ENCODE peak calls at places on chromosomes 4 and X, in ten cellular contexts. W is activated naive CD4-positive, alpha-beta T cell treated with Interleukin-2 at 50 U/mL for 16 hours; G is A673; U is T-helper 2 cell; Z is stimulated activated naive CD8-positive, alpha-beta T cell treated with anti-CD3 and anti-CD28 coated beads, Interleukin-15, amount 100 ng/mL, for 72 hours; D is activated T-cell treated with anti-CD3 and anti-CD28 coated beads, Interleukin-2, amount 50 U/mL, for 1 hour; V is GM23338; K is myocyte; P is GM04504; X is Caki2. I is an unnamed sample.

GRCh38 chr4:3387943-3388348 is 53.8 kb upstream of the HGFAC start:
- DNase-seq in G (peak; percentile 29), K (peak; percentile 24), P (peak; percentile 42), V (no peak), U (no peak), Z (no peak), W (no peak), X (peak; percentile 87), D (no peak), I (peak; percentile 4)

GRCh38 chr4:148477276-148477675 is 35.1 kb upstream of the NR3C2 start:
- DNase-seq in P (no peak), Z (no peak), G (no peak), K (no peak), V (peak; percentile 29), U (no peak), W (no peak), D (no peak), X (no peak), I (no peak)

GRCh38 chr4:20203508-20203907 is 48.2 kb upstream of the SLIT2 start:
- DNase-seq in X (no peak), Z (no peak), P (peak; percentile 94), V (no peak), U (no peak), W (no peak), K (peak; percentile 11), D (no peak), G (peak; percentile 77), I (no peak)

GRCh38 chrX:84047339-84047738 is 140.7 kb downstream of the RPS6KA6 start:
- DNase-seq in U (no peak), Z (no peak), W (no peak), D (no peak), P (no peak), X (no peak), K (peak; percentile 0), G (no peak), V (peak; percentile 8), I (peak; percentile 56)

GRCh38 chr4:27094785-27095184 is 234.1 kb downstream of the STIM2 start:
- DNase-seq in D (no peak), W (no peak), V (no peak), U (no peak), Z (no peak), X (no peak), P (no peak), K (no peak), G (peak; percentile 35), I (peak; percentile 82)

GRCh38 chrX:4787971-4788370 is 1074.5 kb upstream of the PRKX start:
- DNase-seq in Z (no peak), X (no peak), K (no peak), D (no peak), U (no peak), P (no peak), V (no peak), W (no peak), G (no peak), I (no peak)

GRCh38 chr4:186666252-186666651 is 57.4 kb downstream of the FAT1 start:
- DNase-seq in G (no peak), D (no peak), K (no peak), W (no peak), U (no peak), P (no peak), Z (no peak), X (peak; percentile 58), V (no peak), I (peak; percentile 68)

GRCh38 chrX:130321550-130321949 is 18.2 kb upstream of the SLC25A14 start:
- DNase-seq in K (no peak), V (no peak), D (no peak), W (no peak), P (no peak), G (no peak), X (no peak), Z (no peak), U (no peak), I (no peak)

GRCh38 chr4:152719856-152720556 is 40.2 kb upstream of the TMEM154 start:
- DNase-seq in X (no peak), G (peak; percentile 52), V (no peak), K (no peak), Z (no peak), W (no peak), P (no peak), D (no peak), U (no peak), I (peak; percentile 44)

I was measured in NCI-H69.